ENCODE peak calls at places on chromosomes 1 and 21, in five cellular contexts. S is T-helper 22 cell, I is Daoy, K is Ammon's horn, Z is amygdala. G is an unnamed sample.

GRCh38 chr1:84283381-84283780 is 18.1 kb upstream of the SAMD13 start:
- DNase-seq in S (no peak), I (no peak), K (no peak), Z (no peak), G (no peak)

GRCh38 chr1:75797273-75797588 is 549 bp downstream of the MSH4 start:
- DNase-seq in S (no peak), I (no peak), K (no peak), Z (no peak), G (no peak)

GRCh38 chr1:118944546-118944945 is 43.6 kb downstream of the TBX15 start:
- DNase-seq in S (no peak), I (no peak), K (no peak), Z (no peak), G (no peak)

GRCh38 chr1:85200367-85200869 is 398 bp downstream of the SYDE2 start:
- DNase-seq in S (peak), I (peak), K (peak), Z (no peak), G (peak)

GRCh38 chr21:38712076-38712475 is 93.7 kb upstream of the ETS2 start:
- DNase-seq in S (no peak), I (peak), K (peak), Z (no peak), G (peak)

GRCh38 chr1:222914861-222915632 is 100.2 kb downstream of the DISP1 start:
- DNase-seq in S (no peak), I (no peak), K (no peak), Z (no peak), G (no peak)

GRCh38 chr21:40507978-40508377 is 339.0 kb downstream of the DSCAM start:
- DNase-seq in S (no peak), I (peak), K (no peak), Z (no peak), G (no peak)

GRCh38 chr1:234692961-234693360 is 83.0 kb upstream of the IRF2BP2 start:
- DNase-seq in S (no peak), I (no peak), K (peak), Z (no peak), G (no peak)

GRCh38 chr21:36773995-36774394 is 75.1 kb downstream of the SIM2 start:
- DNase-seq in S (no peak), I (no peak), K (no peak), Z (no peak), G (no peak)

GRCh38 chr1:27005648-27006496 is 6.8 kb downstream of the TENT5B start:
- DNase-seq in S (no peak), I (no peak), K (no peak), Z (no peak), G (no peak)

GRCh38 chr1:247517795-247518612 is 18.2 kb downstream of the OR2C3 start:
- DNase-seq in S (no peak), I (peak), K (no peak), Z (no peak), G (no peak)

GRCh38 chr1:175162955-175163354 is 29.6 kb downstream of the KIAA0040 start:
- DNase-seq in S (no peak), I (no peak), K (no peak), Z (no peak), G (no peak)

G was measured in islet precursor cell.